ENCODE peak calls at places on chromosomes 2 and 18, in six cellular contexts. F is astrocyte of the cerebellum, D is gastrocnemius medialis, Q is AG09309, V is fibroblast of mammary gland, K is fibroblast of pulmonary artery. E is an unnamed sample.

GRCh38 chr2:99537910-99538485 is 48.2 kb upstream of the REV1 start:
- DNase-seq in K (no peak), Q (no peak), V (no peak), F (no peak), D (no peak), E (no peak)

GRCh38 chr2:212968284-212969081 is 182.9 kb downstream of the IKZF2 start:
- DNase-seq in V (no peak), K (no peak), Q (no peak), F (no peak), D (no peak), E (no peak)

GRCh38 chr2:121707344-121707919 is 29.2 kb downstream of the NIFK start:
- DNase-seq in F (no peak), Q (no peak), K (no peak), D (no peak), V (no peak), E (no peak)

GRCh38 chr18:8003878-8004675 is 437.0 kb downstream of the PTPRM start:
- DNase-seq in D (no peak), Q (no peak), V (peak; percentile 80), K (peak; percentile 81), F (peak; percentile 48), E (no peak)

GRCh38 chr2:197838036-197838435 is 33.6 kb downstream of the PLCL1 start:
- DNase-seq in K (peak; percentile 37), Q (peak; percentile 29), F (no peak), D (no peak), V (peak; percentile 58), E (peak; percentile 38)

GRCh38 chr18:13137041-13137938 is 81.3 kb upstream of the LDLRAD4 start:
- DNase-seq in Q (no peak), D (no peak), F (no peak), V (no peak), K (peak; percentile 17), E (no peak)

GRCh38 chr2:1730047-1730937 is 14.0 kb downstream of the PXDN start:
- DNase-seq in D (no peak), F (no peak), K (peak; percentile 72), V (peak; percentile 94), Q (no peak), E (peak; percentile 97)

GRCh38 chr2:67984600-67984999 is 78.2 kb downstream of the C1D start:
- DNase-seq in V (no peak), Q (no peak), F (no peak), K (no peak), D (no peak), E (no peak)

GRCh38 chr2:85717308-85718005 is 23.3 kb downstream of the GNLY start:
- DNase-seq in D (no peak), F (no peak), K (peak; percentile 53), Q (peak; percentile 65), V (peak; percentile 95), E (peak; percentile 93)

GRCh38 chr2:36399050-36399449 is 43.5 kb downstream of the CRIM1 start:
- DNase-seq in Q (peak; percentile 24), V (no peak), F (no peak), K (peak; percentile 51), D (no peak), E (no peak)

GRCh38 chr2:217953011-217953481 is 49.7 kb downstream of the TNS1 start:
- DNase-seq in F (no peak), Q (no peak), K (no peak), V (peak; percentile 35), D (no peak), E (no peak)

GRCh38 chr18:24539866-24540604 is 79.6 kb downstream of the HRH4 start:
- DNase-seq in K (no peak), D (no peak), V (no peak), F (no peak), Q (no peak), E (no peak)

GRCh38 chr2:169670215-169670651 is 24.0 kb downstream of the CFAP210 start:
- DNase-seq in K (peak; percentile 33), D (no peak), Q (no peak), V (peak; percentile 20), F (no peak), E (peak; percentile 28)

GRCh38 chr2:21317131-21317530 is 193.4 kb downstream of the TDRD15 start:
- DNase-seq in V (peak; percentile 12), K (peak; percentile 21), F (no peak), D (no peak), Q (no peak), E (no peak)

GRCh38 chr2:215680605-215681598 is 245.0 kb upstream of the FN1 start:
- DNase-seq in F (peak; percentile 94), K (peak; percentile 84), Q (peak; percentile 81), V (peak; percentile 98), D (no peak), E (peak; percentile 93)

GRCh38 chr2:11512431-11512830 is 21.4 kb upstream of the GREB1 start:
- DNase-seq in Q (no peak), D (no peak), F (no peak), K (no peak), V (no peak), E (no peak)

GRCh38 chr2:10963155-10963554 is 51.4 kb downstream of the KCNF1 start:
- DNase-seq in Q (no peak), V (peak; percentile 38), F (no peak), D (no peak), K (no peak), E (peak; percentile 38)

GRCh38 chr2:62457555-62457954 is 48.4 kb downstream of the TMEM17 start:
- DNase-seq in V (no peak), Q (no peak), F (no peak), K (no peak), D (no peak), E (no peak)

GRCh38 chr2:152380261-152381055 is 45.5 kb downstream of the FMNL2 start:
- DNase-seq in F (no peak), Q (no peak), K (no peak), V (peak; percentile 40), D (no peak), E (peak; percentile 25)

GRCh38 chr2:79857888-79858287 is 345.0 kb downstream of the CTNNA2 start:
- DNase-seq in Q (no peak), D (no peak), V (no peak), K (no peak), F (no peak), E (no peak)

GRCh38 chr2:79860233-79861058 is 347.6 kb downstream of the CTNNA2 start:
- DNase-seq in F (peak; percentile 20), K (peak; percentile 1), D (no peak), Q (no peak), V (peak; percentile 39), E (peak; percentile 29)

GRCh38 chr2:79849949-79850348 is 337.1 kb downstream of the CTNNA2 start:
- DNase-seq in Q (no peak), K (no peak), F (no peak), D (no peak), V (no peak), E (no peak)

GRCh38 chr2:79850912-79851311 is 338.1 kb downstream of the CTNNA2 start:
- DNase-seq in D (no peak), Q (no peak), K (no peak), V (no peak), F (no peak), E (no peak)

DNA sequence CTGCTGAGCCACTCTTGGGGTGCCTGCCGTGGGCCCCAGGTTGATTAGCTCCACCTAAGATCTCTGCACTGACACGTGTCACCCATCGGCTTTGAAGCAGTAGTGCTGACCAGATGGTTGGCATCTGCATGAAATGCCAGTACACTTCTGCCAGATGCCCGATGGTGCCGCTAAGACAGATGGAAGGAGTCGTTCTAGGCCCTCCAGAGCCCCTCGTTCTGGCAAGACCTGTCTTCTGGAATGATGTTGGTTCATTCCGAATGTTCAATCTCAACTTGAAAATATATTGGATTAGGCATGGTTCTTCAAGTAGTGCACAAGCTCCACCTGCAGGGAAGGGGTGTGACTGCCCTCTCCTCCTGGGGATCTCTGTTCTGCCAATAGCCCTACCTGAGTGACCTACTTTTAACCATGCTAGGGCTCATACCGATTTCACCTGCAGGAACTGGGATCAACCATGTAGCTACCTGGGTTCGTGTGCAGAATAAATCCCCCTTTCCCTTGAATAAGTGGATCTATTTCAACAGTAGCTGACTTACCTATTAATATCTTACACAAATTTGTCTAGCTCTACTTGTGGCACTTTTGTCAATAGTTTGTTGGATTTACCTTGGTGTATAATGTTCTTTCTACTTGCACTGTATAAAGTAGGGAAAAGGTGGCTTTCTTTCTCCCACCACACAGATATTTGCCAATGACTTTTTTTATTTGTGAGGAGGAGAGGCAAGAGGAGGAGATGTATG is 342.6 kb downstream of the CTNNA2 start:
- DNase-seq in K (no peak), V (peak; percentile 7), F (no peak), Q (no peak), D (no peak), E (peak; percentile 12)
- TF ChIP-seq CTCF in K (no peak), V (peak; percentile 35), F (peak; percentile 75), Q (no peak), D (no peak), E (peak; percentile 49)

GRCh38 chr2:160469615-160470204 is 23.9 kb downstream of the RBMS1 start:
- DNase-seq in F (no peak), V (no peak), K (peak; percentile 33), D (no peak), Q (no peak), E (peak; percentile 72)

GRCh38 chr2:160472839-160473251 is 20.8 kb downstream of the RBMS1 start:
- DNase-seq in D (no peak), F (no peak), V (peak; percentile 37), K (no peak), Q (no peak), E (no peak)

GRCh38 chr2:160467086-160467485 is 26.5 kb downstream of the RBMS1 start:
- DNase-seq in V (no peak), Q (no peak), K (no peak), F (no peak), D (no peak), E (no peak)

GRCh38 chr2:160471950-160472349 is 21.7 kb downstream of the RBMS1 start:
- DNase-seq in F (no peak), Q (no peak), D (no peak), K (no peak), V (peak; percentile 56), E (peak; percentile 59)

DNA sequence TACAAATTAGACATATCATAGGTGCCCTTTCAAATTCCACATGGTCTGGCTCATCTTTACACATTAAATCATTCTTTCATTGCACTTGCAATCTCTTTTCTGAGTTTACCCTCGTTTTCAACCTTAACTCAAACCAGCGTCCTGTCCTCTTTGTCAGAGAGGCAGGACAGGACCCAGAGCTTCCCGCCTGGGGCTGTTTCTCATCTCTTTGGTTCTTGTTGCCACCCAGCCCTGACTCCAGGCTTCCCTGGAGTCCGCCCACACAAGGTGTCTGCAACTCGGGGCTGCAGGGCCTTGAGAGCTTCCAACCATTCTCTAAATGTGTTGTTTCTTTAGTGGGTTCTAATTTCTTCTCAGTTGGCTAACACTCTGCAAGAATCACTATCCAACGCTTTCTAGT is 24.4 kb downstream of the RBMS1 start:
- DNase-seq in K (no peak), D (no peak), V (no peak), F (no peak), Q (no peak), E (no peak)
- H3K4me3 ChIP-seq in K (no peak overlapping the region), D (no peak overlapping the region), V (no peak overlapping the region), F (no peak overlapping the region), Q (no peak overlapping the region), E (no peak overlapping the region)

DNA sequence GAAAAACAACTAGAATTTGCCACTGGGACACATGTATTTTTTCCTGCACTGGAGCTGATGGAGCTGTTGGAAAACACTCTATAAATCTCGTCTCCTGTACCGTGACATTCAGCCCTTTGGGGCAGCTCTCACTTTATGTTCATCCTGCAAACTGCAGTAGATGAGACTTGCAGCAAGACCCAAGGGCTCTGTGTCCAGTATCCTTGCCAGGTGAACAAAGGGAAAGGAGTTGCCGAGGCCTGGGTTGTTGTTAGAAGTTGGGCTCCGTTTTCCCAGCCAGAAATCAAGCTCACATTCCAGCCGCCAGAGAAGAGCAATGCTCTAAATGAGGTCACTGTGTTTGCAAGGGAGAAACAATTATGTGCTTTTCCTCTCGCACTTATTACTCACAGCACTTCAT is 285.1 kb downstream of the SLC4A3 start:
- DNase-seq in Q (peak; percentile 14), D (no peak), V (peak; percentile 65), F (peak; percentile 40), K (peak; percentile 5), E (peak; percentile 62)
- TF ChIP-seq CTCF in Q (peak; percentile 56), D (no peak), V (peak; percentile 55), F (peak; percentile 74), K (no peak), E (peak; percentile 63)

GRCh38 chr2:44778671-44779476 is 162.6 kb upstream of the SIX3 start:
- DNase-seq in Q (no peak), F (no peak), D (no peak), K (no peak), V (no peak), E (no peak)
- H3K4me3 ChIP-seq in Q (no peak overlapping the region), F (no peak overlapping the region), D (no peak overlapping the region), K (no peak overlapping the region), V (no peak overlapping the region), E (no peak overlapping the region)